ENCODE peak calls at places on chromosomes 3 and 15, in ten cellular contexts. One of them, this sample, is unnamed.

GRCh38 chr15:88023956-88024355 is 232.6 kb downstream of the NTRK3 start:
- DNase-seq in stimulated activated CD4-positive, alpha-beta T cell treated with anti-CD3 and anti-CD28 coated beads, Interleukin-2, amount 100 ng/mL, for 48 hours: no peak
- DNase-seq in trophoblast cell: no peak
- DNase-seq in pons: no peak
- DNase-seq in A549: no peak
- DNase-seq in activated CD8-positive, alpha-beta memory T cell treated with anti-CD3 and anti-CD28 coated beads for 48 hours: no peak
- DNase-seq in NCI-H2029 treated with DMSO at 0.1 percent for 48 hours: no peak
- DNase-seq in activated T-cell treated with anti-CD3 and anti-CD28 coated beads for 24 hours: no peak
- DNase-seq in nephron progenitor cell: no peak
- DNase-seq in erythroblast: no peak
- DNase-seq in this sample: no peak

GRCh38 chr15:100454148-100454547 is 74.6 kb downstream of the CERS3 start:
- DNase-seq in stimulated activated CD4-positive, alpha-beta T cell treated with anti-CD3 and anti-CD28 coated beads, Interleukin-2, amount 100 ng/mL, for 48 hours: no peak
- DNase-seq in trophoblast cell: no peak
- DNase-seq in pons: no peak
- DNase-seq in A549: no peak
- DNase-seq in activated CD8-positive, alpha-beta memory T cell treated with anti-CD3 and anti-CD28 coated beads for 48 hours: no peak
- DNase-seq in NCI-H2029 treated with DMSO at 0.1 percent for 48 hours: no peak
- DNase-seq in activated T-cell treated with anti-CD3 and anti-CD28 coated beads for 24 hours: no peak
- DNase-seq in nephron progenitor cell: no peak
- DNase-seq in erythroblast: no peak
- DNase-seq in this sample: no peak

GRCh38 chr15:101376615-101377395 is 81.8 kb upstream of the SNRPA1 start:
- DNase-seq in stimulated activated CD4-positive, alpha-beta T cell treated with anti-CD3 and anti-CD28 coated beads, Interleukin-2, amount 100 ng/mL, for 48 hours: no peak
- DNase-seq in trophoblast cell: no peak
- DNase-seq in pons: no peak
- DNase-seq in A549: no peak
- DNase-seq in activated CD8-positive, alpha-beta memory T cell treated with anti-CD3 and anti-CD28 coated beads for 48 hours: no peak
- DNase-seq in NCI-H2029 treated with DMSO at 0.1 percent for 48 hours: no peak
- DNase-seq in activated T-cell treated with anti-CD3 and anti-CD28 coated beads for 24 hours: no peak
- DNase-seq in nephron progenitor cell: no peak
- DNase-seq in erythroblast: no peak
- DNase-seq in this sample: no peak

GRCh38 chr3:42539871-42540714 is 37.6 kb downstream of the VIPR1 start:
- DNase-seq in stimulated activated CD4-positive, alpha-beta T cell treated with anti-CD3 and anti-CD28 coated beads, Interleukin-2, amount 100 ng/mL, for 48 hours: peak
- DNase-seq in trophoblast cell: peak
- DNase-seq in pons: no peak
- DNase-seq in A549: peak
- DNase-seq in activated CD8-positive, alpha-beta memory T cell treated with anti-CD3 and anti-CD28 coated beads for 48 hours: peak
- DNase-seq in NCI-H2029 treated with DMSO at 0.1 percent for 48 hours: peak
- DNase-seq in activated T-cell treated with anti-CD3 and anti-CD28 coated beads for 24 hours: peak
- DNase-seq in nephron progenitor cell: peak
- DNase-seq in erythroblast: peak
- DNase-seq in this sample: peak

GRCh38 chr3:115958531-115958930 is 335.2 kb downstream of the GAP43 start:
- DNase-seq in stimulated activated CD4-positive, alpha-beta T cell treated with anti-CD3 and anti-CD28 coated beads, Interleukin-2, amount 100 ng/mL, for 48 hours: no peak
- DNase-seq in trophoblast cell: no peak
- DNase-seq in pons: peak
- DNase-seq in A549: no peak
- DNase-seq in activated CD8-positive, alpha-beta memory T cell treated with anti-CD3 and anti-CD28 coated beads for 48 hours: no peak
- DNase-seq in NCI-H2029 treated with DMSO at 0.1 percent for 48 hours: no peak
- DNase-seq in activated T-cell treated with anti-CD3 and anti-CD28 coated beads for 24 hours: no peak
- DNase-seq in nephron progenitor cell: no peak
- DNase-seq in erythroblast: no peak
- DNase-seq in this sample: no peak

GRCh38 chr15:100703032-100703578 is 100.7 kb downstream of the ASB7 start:
- DNase-seq in stimulated activated CD4-positive, alpha-beta T cell treated with anti-CD3 and anti-CD28 coated beads, Interleukin-2, amount 100 ng/mL, for 48 hours: peak
- DNase-seq in trophoblast cell: no peak
- DNase-seq in pons: no peak
- DNase-seq in A549: peak
- DNase-seq in activated CD8-positive, alpha-beta memory T cell treated with anti-CD3 and anti-CD28 coated beads for 48 hours: peak
- DNase-seq in NCI-H2029 treated with DMSO at 0.1 percent for 48 hours: no peak
- DNase-seq in activated T-cell treated with anti-CD3 and anti-CD28 coated beads for 24 hours: no peak
- DNase-seq in nephron progenitor cell: no peak
- DNase-seq in erythroblast: peak
- DNase-seq in this sample: no peak

GRCh38 chr3:65595222-65595996 is 443.3 kb downstream of the MAGI1 start:
- DNase-seq in stimulated activated CD4-positive, alpha-beta T cell treated with anti-CD3 and anti-CD28 coated beads, Interleukin-2, amount 100 ng/mL, for 48 hours: no peak
- DNase-seq in trophoblast cell: no peak
- DNase-seq in pons: peak
- DNase-seq in A549: no peak
- DNase-seq in activated CD8-positive, alpha-beta memory T cell treated with anti-CD3 and anti-CD28 coated beads for 48 hours: no peak
- DNase-seq in NCI-H2029 treated with DMSO at 0.1 percent for 48 hours: no peak
- DNase-seq in activated T-cell treated with anti-CD3 and anti-CD28 coated beads for 24 hours: no peak
- DNase-seq in nephron progenitor cell: no peak
- DNase-seq in erythroblast: no peak
- DNase-seq in this sample: no peak

GRCh38 chr3:87486115-87486514 is 209.7 kb upstream of the POU1F1 start:
- DNase-seq in stimulated activated CD4-positive, alpha-beta T cell treated with anti-CD3 and anti-CD28 coated beads, Interleukin-2, amount 100 ng/mL, for 48 hours: no peak
- DNase-seq in trophoblast cell: no peak
- DNase-seq in pons: no peak
- DNase-seq in A549: no peak
- DNase-seq in activated CD8-positive, alpha-beta memory T cell treated with anti-CD3 and anti-CD28 coated beads for 48 hours: no peak
- DNase-seq in NCI-H2029 treated with DMSO at 0.1 percent for 48 hours: no peak
- DNase-seq in activated T-cell treated with anti-CD3 and anti-CD28 coated beads for 24 hours: no peak
- DNase-seq in nephron progenitor cell: no peak
- DNase-seq in erythroblast: no peak
- DNase-seq in this sample: no peak

GRCh38 chr3:3799173-3800075 is at the start of gene LRRN1:
- DNase-seq in stimulated activated CD4-positive, alpha-beta T cell treated with anti-CD3 and anti-CD28 coated beads, Interleukin-2, amount 100 ng/mL, for 48 hours: peak
- DNase-seq in trophoblast cell: peak
- DNase-seq in pons: peak
- DNase-seq in A549: no peak
- DNase-seq in activated CD8-positive, alpha-beta memory T cell treated with anti-CD3 and anti-CD28 coated beads for 48 hours: peak
- DNase-seq in NCI-H2029 treated with DMSO at 0.1 percent for 48 hours: no peak
- DNase-seq in activated T-cell treated with anti-CD3 and anti-CD28 coated beads for 24 hours: peak
- DNase-seq in nephron progenitor cell: peak
- DNase-seq in erythroblast: peak
- DNase-seq in this sample: no peak

GRCh38 chr15:75029378-75030022 is 6.1 kb downstream of the PPCDC start:
- DNase-seq in stimulated activated CD4-positive, alpha-beta T cell treated with anti-CD3 and anti-CD28 coated beads, Interleukin-2, amount 100 ng/mL, for 48 hours: peak
- DNase-seq in trophoblast cell: peak
- DNase-seq in pons: peak
- DNase-seq in A549: peak
- DNase-seq in activated CD8-positive, alpha-beta memory T cell treated with anti-CD3 and anti-CD28 coated beads for 48 hours: peak
- DNase-seq in NCI-H2029 treated with DMSO at 0.1 percent for 48 hours: peak
- DNase-seq in activated T-cell treated with anti-CD3 and anti-CD28 coated beads for 24 hours: peak
- DNase-seq in nephron progenitor cell: peak
- DNase-seq in erythroblast: peak
- DNase-seq in this sample: peak

GRCh38 chr3:134681527-134681910 is 30.7 kb upstream of the KY start:
- DNase-seq in stimulated activated CD4-positive, alpha-beta T cell treated with anti-CD3 and anti-CD28 coated beads, Interleukin-2, amount 100 ng/mL, for 48 hours: no peak
- DNase-seq in trophoblast cell: no peak
- DNase-seq in pons: no peak
- DNase-seq in A549: no peak
- DNase-seq in activated CD8-positive, alpha-beta memory T cell treated with anti-CD3 and anti-CD28 coated beads for 48 hours: no peak
- DNase-seq in NCI-H2029 treated with DMSO at 0.1 percent for 48 hours: no peak
- DNase-seq in activated T-cell treated with anti-CD3 and anti-CD28 coated beads for 24 hours: no peak
- DNase-seq in nephron progenitor cell: no peak
- DNase-seq in erythroblast: no peak
- DNase-seq in this sample: no peak

GRCh38 chr15:64438653-64439447 is 21.5 kb upstream of the ZNF609 start:
- DNase-seq in stimulated activated CD4-positive, alpha-beta T cell treated with anti-CD3 and anti-CD28 coated beads, Interleukin-2, amount 100 ng/mL, for 48 hours: no peak
- DNase-seq in trophoblast cell: no peak
- DNase-seq in pons: no peak
- DNase-seq in A549: no peak
- DNase-seq in activated CD8-positive, alpha-beta memory T cell treated with anti-CD3 and anti-CD28 coated beads for 48 hours: no peak
- DNase-seq in NCI-H2029 treated with DMSO at 0.1 percent for 48 hours: no peak
- DNase-seq in activated T-cell treated with anti-CD3 and anti-CD28 coated beads for 24 hours: no peak
- DNase-seq in nephron progenitor cell: no peak
- DNase-seq in erythroblast: peak
- DNase-seq in this sample: no peak

GRCh38 chr3:127544151-127544805 is 46.3 kb downstream of the TPRA1 start:
- DNase-seq in stimulated activated CD4-positive, alpha-beta T cell treated with anti-CD3 and anti-CD28 coated beads, Interleukin-2, amount 100 ng/mL, for 48 hours: peak
- DNase-seq in trophoblast cell: peak
- DNase-seq in pons: peak
- DNase-seq in A549: peak
- DNase-seq in activated CD8-positive, alpha-beta memory T cell treated with anti-CD3 and anti-CD28 coated beads for 48 hours: peak
- DNase-seq in NCI-H2029 treated with DMSO at 0.1 percent for 48 hours: peak
- DNase-seq in activated T-cell treated with anti-CD3 and anti-CD28 coated beads for 24 hours: peak
- DNase-seq in nephron progenitor cell: peak
- DNase-seq in erythroblast: peak
- DNase-seq in this sample: peak

GRCh38 chr15:41949400-41950126 is 22.8 kb downstream of the EHD4 start:
- DNase-seq in stimulated activated CD4-positive, alpha-beta T cell treated with anti-CD3 and anti-CD28 coated beads, Interleukin-2, amount 100 ng/mL, for 48 hours: no peak
- DNase-seq in trophoblast cell: no peak
- DNase-seq in pons: no peak
- DNase-seq in A549: no peak
- DNase-seq in activated CD8-positive, alpha-beta memory T cell treated with anti-CD3 and anti-CD28 coated beads for 48 hours: no peak
- DNase-seq in NCI-H2029 treated with DMSO at 0.1 percent for 48 hours: no peak
- DNase-seq in activated T-cell treated with anti-CD3 and anti-CD28 coated beads for 24 hours: no peak
- DNase-seq in nephron progenitor cell: no peak
- DNase-seq in erythroblast: no peak
- DNase-seq in this sample: no peak

GRCh38 chr3:157373783-157374182 is 62.9 kb upstream of the PTX3 start:
- DNase-seq in stimulated activated CD4-positive, alpha-beta T cell treated with anti-CD3 and anti-CD28 coated beads, Interleukin-2, amount 100 ng/mL, for 48 hours: no peak
- DNase-seq in trophoblast cell: no peak
- DNase-seq in pons: no peak
- DNase-seq in A549: no peak
- DNase-seq in activated CD8-positive, alpha-beta memory T cell treated with anti-CD3 and anti-CD28 coated beads for 48 hours: no peak
- DNase-seq in NCI-H2029 treated with DMSO at 0.1 percent for 48 hours: no peak
- DNase-seq in activated T-cell treated with anti-CD3 and anti-CD28 coated beads for 24 hours: no peak
- DNase-seq in nephron progenitor cell: no peak
- DNase-seq in erythroblast: no peak
- DNase-seq in this sample: no peak

GRCh38 chr3:195255571-195256501 is 15.1 kb downstream of the XXYLT1 start:
- DNase-seq in stimulated activated CD4-positive, alpha-beta T cell treated with anti-CD3 and anti-CD28 coated beads, Interleukin-2, amount 100 ng/mL, for 48 hours: no peak
- DNase-seq in trophoblast cell: no peak
- DNase-seq in pons: no peak
- DNase-seq in A549: no peak
- DNase-seq in activated CD8-positive, alpha-beta memory T cell treated with anti-CD3 and anti-CD28 coated beads for 48 hours: no peak
- DNase-seq in NCI-H2029 treated with DMSO at 0.1 percent for 48 hours: no peak
- DNase-seq in activated T-cell treated with anti-CD3 and anti-CD28 coated beads for 24 hours: no peak
- DNase-seq in nephron progenitor cell: no peak
- DNase-seq in erythroblast: no peak
- DNase-seq in this sample: no peak

GRCh38 chr15:64146885-64147681 is 4.4 kb upstream of the SNX22 start:
- DNase-seq in stimulated activated CD4-positive, alpha-beta T cell treated with anti-CD3 and anti-CD28 coated beads, Interleukin-2, amount 100 ng/mL, for 48 hours: no peak
- DNase-seq in trophoblast cell: no peak
- DNase-seq in pons: peak
- DNase-seq in A549: no peak
- DNase-seq in activated CD8-positive, alpha-beta memory T cell treated with anti-CD3 and anti-CD28 coated beads for 48 hours: no peak
- DNase-seq in NCI-H2029 treated with DMSO at 0.1 percent for 48 hours: no peak
- DNase-seq in activated T-cell treated with anti-CD3 and anti-CD28 coated beads for 24 hours: no peak
- DNase-seq in nephron progenitor cell: no peak
- DNase-seq in erythroblast: peak
- DNase-seq in this sample: no peak

GRCh38 chr3:47265725-47266480 is 16.7 kb downstream of the KIF9 start:
- DNase-seq in stimulated activated CD4-positive, alpha-beta T cell treated with anti-CD3 and anti-CD28 coated beads, Interleukin-2, amount 100 ng/mL, for 48 hours: no peak
- DNase-seq in trophoblast cell: peak
- DNase-seq in pons: no peak
- DNase-seq in A549: no peak
- DNase-seq in activated CD8-positive, alpha-beta memory T cell treated with anti-CD3 and anti-CD28 coated beads for 48 hours: no peak
- DNase-seq in NCI-H2029 treated with DMSO at 0.1 percent for 48 hours: no peak
- DNase-seq in activated T-cell treated with anti-CD3 and anti-CD28 coated beads for 24 hours: no peak
- DNase-seq in nephron progenitor cell: no peak
- DNase-seq in erythroblast: no peak
- DNase-seq in this sample: no peak

GRCh38 chr3:159854500-159855124 is 134.0 kb upstream of the IL12A start:
- DNase-seq in stimulated activated CD4-positive, alpha-beta T cell treated with anti-CD3 and anti-CD28 coated beads, Interleukin-2, amount 100 ng/mL, for 48 hours: no peak
- DNase-seq in trophoblast cell: peak
- DNase-seq in pons: peak
- DNase-seq in A549: peak
- DNase-seq in activated CD8-positive, alpha-beta memory T cell treated with anti-CD3 and anti-CD28 coated beads for 48 hours: no peak
- DNase-seq in NCI-H2029 treated with DMSO at 0.1 percent for 48 hours: no peak
- DNase-seq in activated T-cell treated with anti-CD3 and anti-CD28 coated beads for 24 hours: no peak
- DNase-seq in nephron progenitor cell: no peak
- DNase-seq in erythroblast: no peak
- DNase-seq in this sample: peak

GRCh38 chr3:48412375-48413001 is 17.4 kb downstream of the PLXNB1 start:
- DNase-seq in stimulated activated CD4-positive, alpha-beta T cell treated with anti-CD3 and anti-CD28 coated beads, Interleukin-2, amount 100 ng/mL, for 48 hours: no peak
- DNase-seq in trophoblast cell: no peak
- DNase-seq in pons: no peak
- DNase-seq in A549: no peak
- DNase-seq in activated CD8-positive, alpha-beta memory T cell treated with anti-CD3 and anti-CD28 coated beads for 48 hours: no peak
- DNase-seq in NCI-H2029 treated with DMSO at 0.1 percent for 48 hours: no peak
- DNase-seq in activated T-cell treated with anti-CD3 and anti-CD28 coated beads for 24 hours: no peak
- DNase-seq in nephron progenitor cell: no peak
- DNase-seq in erythroblast: no peak
- DNase-seq in this sample: no peak

This sample was measured in HTR-8/SVneo.